ENCODE peak calls at places on chromosomes 6 and 20, in ten cellular contexts. R is HCT116, Q is A549, D is vagina, O is heart left ventricle, P is lower leg skin, I is sigmoid colon, H is spleen, A is ovary, J is adrenal gland. C is an unnamed sample.

GRCh38 chr6:142637624-142638023 is 307.4 kb downstream of the HIVEP2 start:
- DNase-seq in O (no peak), I (no peak), P (no peak), H (no peak), J (no peak), R (no peak), A (no peak), Q (no peak), D (no peak), C (no peak)

GRCh38 chr6:151141685-151142084 is 98.1 kb upstream of the AKAP12 start:
- DNase-seq in O (peak), I (no peak), P (no peak), J (peak), D (no peak), Q (no peak), R (no peak), H (no peak), A (no peak), C (no peak)

GRCh38 chr6:139436521-139437348 is 62.3 kb upstream of the CITED2 start:
- DNase-seq in A (no peak), J (no peak), D (no peak), Q (no peak), P (no peak), I (no peak), O (no peak), H (no peak), R (no peak), C (no peak)

GRCh38 chr6:88972504-88973423 is 9.3 kb upstream of the RNGTT start:
- DNase-seq in H (no peak), P (no peak), Q (no peak), J (no peak), A (no peak), O (no peak), R (no peak), I (no peak), D (no peak), C (no peak)

GRCh38 chr6:148217921-148218320 is 124.7 kb upstream of the SASH1 start:
- DNase-seq in Q (no peak), H (no peak), D (no peak), P (no peak), I (no peak), O (no peak), R (no peak), A (no peak), J (no peak), C (no peak)

GRCh38 chr6:134182528-134182927 is 130.1 kb upstream of the SLC2A12 start:
- DNase-seq in R (no peak), P (no peak), H (no peak), A (no peak), D (no peak), J (no peak), O (no peak), Q (no peak), I (no peak), C (no peak)

GRCh38 chr20:57388953-57389694 is 2.1 kb upstream of the RBM38 start:
- DNase-seq in Q (no peak), P (peak), I (peak), R (peak), O (peak), A (peak), H (peak), D (no peak), J (peak), C (peak)

GRCh38 chr20:38075161-38075998 is 41.8 kb downstream of the RPRD1B start:
- DNase-seq in O (no peak), D (no peak), P (no peak), J (no peak), I (no peak), A (no peak), Q (no peak), R (no peak), H (no peak), C (no peak)

GRCh38 chr6:113774122-113774835 is 82.9 kb upstream of the MARCKS start:
- DNase-seq in A (no peak), Q (no peak), I (no peak), P (no peak), D (no peak), R (peak), H (no peak), J (no peak), O (no peak), C (no peak)

GRCh38 chr20:13397300-13397724 is 176.2 kb downstream of the ISM1 start:
- DNase-seq in R (no peak), P (no peak), D (no peak), Q (no peak), A (no peak), I (no peak), J (no peak), H (no peak), O (no peak), C (no peak)

GRCh38 chr20:23641936-23642751 is 4.4 kb upstream of the CST3 start:
- DNase-seq in O (no peak), P (no peak), D (no peak), A (no peak), R (no peak), H (no peak), Q (no peak), J (peak), I (peak), C (no peak)

GRCh38 chr6:96755096-96755495 is 82.2 kb downstream of the GPR63 start:
- DNase-seq in D (no peak), P (no peak), O (no peak), H (no peak), Q (no peak), A (no peak), R (no peak), J (no peak), I (no peak), C (no peak)

GRCh38 chr20:24968278-24968677 is 19.2 kb downstream of the CST7 start:
- DNase-seq in Q (no peak), I (peak), O (no peak), R (no peak), D (no peak), H (peak), A (no peak), P (no peak), J (no peak), C (no peak)

GRCh38 chr6:14728396-14729024 is 517.4 kb upstream of the JARID2 start:
- DNase-seq in Q (no peak), P (peak), R (no peak), A (no peak), I (peak), H (peak), O (peak), D (no peak), J (peak), C (peak)

GRCh38 chr6:111663692-111664564 is 58.2 kb upstream of the TRAF3IP2 start:
- DNase-seq in R (no peak), A (no peak), J (peak), H (no peak), D (no peak), Q (no peak), I (peak), P (peak), O (peak), C (peak)

GRCh38 chr6:159279790-159280277 is 110.6 kb downstream of the FNDC1 start:
- DNase-seq in O (no peak), Q (no peak), J (peak), D (no peak), I (no peak), A (no peak), H (no peak), R (peak), P (no peak), C (peak)

GRCh38 chr6:30646450-30647038 is 389 bp upstream of the C6orf136 start:
- DNase-seq in P (peak), O (peak), H (peak), A (peak), R (no peak), D (no peak), J (peak), Q (no peak), I (no peak), C (no peak)

GRCh38 chr20:6966721-6967120 is 199.2 kb downstream of the BMP2 start:
- DNase-seq in J (no peak), R (no peak), Q (no peak), A (no peak), P (no peak), H (no peak), I (no peak), O (no peak), D (no peak), C (no peak)

GRCh38 chr6:30443657-30444450 is 45.5 kb upstream of the HLA-E start:
- DNase-seq in J (no peak), O (no peak), Q (no peak), H (no peak), D (no peak), R (no peak), I (no peak), P (no peak), A (no peak), C (no peak)

GRCh38 chr6:13066050-13066449 is 262.3 kb downstream of the TBC1D7 start:
- DNase-seq in I (no peak), A (no peak), R (no peak), Q (no peak), P (no peak), J (no peak), D (no peak), O (no peak), H (no peak), C (no peak)

GRCh38 chr6:63267046-63267445 is 52.7 kb downstream of the LGSN start:
- DNase-seq in H (no peak), R (no peak), J (no peak), P (no peak), Q (no peak), I (no peak), O (no peak), A (no peak), D (no peak), C (no peak)

GRCh38 chr6:168272379-168273011 is 47.1 kb downstream of the DACT2 start:
- DNase-seq in I (no peak), H (no peak), J (no peak), A (no peak), Q (no peak), D (no peak), P (no peak), R (no peak), O (no peak), C (no peak)

GRCh38 chr6:21836772-21837460 is 243.4 kb downstream of the SOX4 start:
- DNase-seq in D (no peak), H (no peak), A (no peak), R (no peak), O (no peak), Q (no peak), I (no peak), J (no peak), P (no peak), C (no peak)

GRCh38 chr6:107957165-107957908 is 671 bp downstream of the SEC63 start:
- DNase-seq in J (peak), A (peak), P (peak), O (peak), D (no peak), H (peak), R (no peak), Q (peak), I (peak), C (peak)

GRCh38 chr6:105993769-105994521 is 92.2 kb upstream of the PRDM1 start:
- DNase-seq in H (peak), P (peak), I (no peak), A (peak), J (no peak), Q (no peak), O (peak), D (no peak), R (no peak), C (peak)

GRCh38 chr20:42754713-42755112 is 435.0 kb downstream of the PTPRT start:
- DNase-seq in H (no peak), A (no peak), R (no peak), J (no peak), I (no peak), O (no peak), D (no peak), P (peak), Q (no peak), C (no peak)

GRCh38 chr6:85866373-85866740 is 223.7 kb upstream of the SYNCRIP start:
- DNase-seq in A (no peak), O (no peak), J (no peak), R (no peak), Q (no peak), H (no peak), D (no peak), P (no peak), I (no peak), C (no peak)

GRCh38 chr6:27168586-27169443 is 78.7 kb upstream of the PRSS16 start:
- DNase-seq in R (no peak), D (no peak), Q (no peak), H (no peak), P (no peak), J (no peak), A (no peak), I (no peak), O (no peak), C (no peak)

GRCh38 chr6:152720964-152721363 is 23.3 kb downstream of the MYCT1 start:
- DNase-seq in P (no peak), R (peak), A (no peak), D (no peak), Q (no peak), H (no peak), I (no peak), O (no peak), J (no peak), C (no peak)

GRCh38 chr6:149080511-149080910 is 237.0 kb upstream of the TAB2 start:
- DNase-seq in R (no peak), A (no peak), Q (no peak), J (no peak), P (no peak), I (no peak), D (no peak), H (no peak), O (no peak), C (no peak)

GRCh38 chr6:149012040-149012545 is 265.3 kb downstream of the UST start:
- DNase-seq in O (no peak), J (peak), Q (peak), A (no peak), I (no peak), P (no peak), D (no peak), R (peak), H (no peak), C (no peak)

GRCh38 chr20:24027229-24027628 is 38.6 kb upstream of the GGTLC1 start:
- DNase-seq in D (no peak), R (no peak), I (peak), A (no peak), J (peak), Q (no peak), P (peak), H (peak), O (peak), C (peak)

GRCh38 chr6:134446901-134447300 is 129.0 kb upstream of the SGK1 start:
- DNase-seq in J (no peak), P (no peak), Q (no peak), O (no peak), I (no peak), A (no peak), R (no peak), H (no peak), D (no peak), C (no peak)

GRCh38 chr6:25963426-25964123 is 973 bp downstream of the TRIM38 start:
- DNase-seq in I (no peak), J (no peak), P (no peak), R (no peak), O (no peak), H (no peak), D (no peak), A (no peak), Q (no peak), C (no peak)

GRCh38 chr20:24382330-24382729 is 87.1 kb upstream of the SYNDIG1 start:
- DNase-seq in J (no peak), I (peak), O (peak), Q (no peak), A (no peak), P (no peak), H (no peak), D (peak), R (no peak), C (no peak)

GRCh38 chr6:63347599-63347998 is 27.8 kb upstream of the LGSN start:
- DNase-seq in D (no peak), P (no peak), R (peak), H (no peak), I (no peak), J (no peak), A (no peak), O (no peak), Q (peak), C (no peak)

GRCh38 chr6:4280031-4280430 is 144.7 kb upstream of the ECI2 start:
- DNase-seq in J (no peak), H (no peak), P (no peak), I (no peak), D (no peak), O (no peak), R (no peak), Q (no peak), A (no peak), C (no peak)

GRCh38 chr6:4280721-4281120 is 145.3 kb upstream of the ECI2 start:
- DNase-seq in P (peak), D (no peak), O (no peak), J (peak), I (no peak), Q (peak), R (no peak), H (no peak), A (no peak), C (no peak)

GRCh38 chr6:4282926-4283325 is 147.6 kb upstream of the ECI2 start:
- DNase-seq in O (no peak), Q (no peak), P (no peak), I (no peak), J (no peak), R (no peak), D (no peak), A (no peak), H (no peak), C (no peak)

DNA sequence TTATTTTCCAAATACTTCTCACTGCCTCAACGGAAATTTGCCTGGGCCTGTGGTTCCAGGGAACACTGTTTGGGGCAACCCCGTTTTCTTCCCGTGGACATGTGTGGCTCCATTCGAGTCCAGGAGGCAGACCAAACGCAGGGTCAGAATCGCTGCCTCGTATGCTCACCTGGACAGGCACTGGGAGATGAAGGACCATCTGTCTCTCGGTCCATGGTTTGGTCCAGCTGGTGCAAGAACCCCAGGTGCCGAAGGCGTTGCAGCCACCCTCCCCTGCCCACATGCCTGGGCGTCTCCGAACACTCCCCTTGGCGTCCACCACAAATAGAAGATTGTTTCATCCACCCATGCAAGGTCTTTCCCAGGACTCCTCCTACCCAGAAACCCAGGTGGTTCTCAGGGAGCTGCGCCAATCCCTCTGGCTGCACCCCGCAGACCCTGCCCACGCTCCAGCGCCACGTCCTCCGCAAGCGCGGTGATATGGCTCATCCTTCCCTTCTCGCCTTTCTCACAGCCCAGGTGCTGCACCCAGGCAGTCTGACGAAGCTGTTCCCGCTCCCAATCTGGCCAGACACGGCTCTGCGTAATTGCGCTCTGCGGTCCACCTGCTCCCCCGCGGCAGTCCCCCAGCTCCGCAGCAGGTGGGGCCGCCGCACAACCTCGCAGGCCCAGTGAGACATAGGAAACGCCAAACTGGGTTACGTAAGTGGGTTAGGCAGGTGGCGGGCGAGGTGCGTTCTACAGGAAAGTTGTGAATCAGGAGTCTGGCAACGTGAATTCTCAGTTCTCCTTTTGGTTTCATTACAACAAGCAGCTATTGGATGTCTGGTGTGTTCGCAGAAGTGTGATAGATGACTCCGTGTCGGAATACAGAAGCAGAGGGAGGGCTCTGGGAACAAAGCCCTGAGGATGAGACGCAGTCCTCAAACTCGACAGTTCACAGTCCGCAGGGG is 146.2 kb upstream of the ECI2 start:
- DNase-seq in J (peak), O (peak), A (peak), I (peak), H (peak), Q (no peak), R (no peak), D (no peak), P (peak), C (no peak)
- TF ChIP-seq CTCF in J (peak), O (peak), A (no peak), I (no peak), H (peak), Q (no peak), R (no peak), D (peak), P (no peak), C (peak)

GRCh38 chr20:49483018-49483705 is 694 bp upstream of the KCNB1 start:
- DNase-seq in I (no peak), H (no peak), J (no peak), O (no peak), D (no peak), A (no peak), P (no peak), R (no peak), Q (no peak), C (no peak)
- H3K4me3 ChIP-seq in I (peak), H (peak), J (no peak), O (peak), D (peak), A (peak), P (no peak), R (peak), Q (peak), C (no peak)

DNA sequence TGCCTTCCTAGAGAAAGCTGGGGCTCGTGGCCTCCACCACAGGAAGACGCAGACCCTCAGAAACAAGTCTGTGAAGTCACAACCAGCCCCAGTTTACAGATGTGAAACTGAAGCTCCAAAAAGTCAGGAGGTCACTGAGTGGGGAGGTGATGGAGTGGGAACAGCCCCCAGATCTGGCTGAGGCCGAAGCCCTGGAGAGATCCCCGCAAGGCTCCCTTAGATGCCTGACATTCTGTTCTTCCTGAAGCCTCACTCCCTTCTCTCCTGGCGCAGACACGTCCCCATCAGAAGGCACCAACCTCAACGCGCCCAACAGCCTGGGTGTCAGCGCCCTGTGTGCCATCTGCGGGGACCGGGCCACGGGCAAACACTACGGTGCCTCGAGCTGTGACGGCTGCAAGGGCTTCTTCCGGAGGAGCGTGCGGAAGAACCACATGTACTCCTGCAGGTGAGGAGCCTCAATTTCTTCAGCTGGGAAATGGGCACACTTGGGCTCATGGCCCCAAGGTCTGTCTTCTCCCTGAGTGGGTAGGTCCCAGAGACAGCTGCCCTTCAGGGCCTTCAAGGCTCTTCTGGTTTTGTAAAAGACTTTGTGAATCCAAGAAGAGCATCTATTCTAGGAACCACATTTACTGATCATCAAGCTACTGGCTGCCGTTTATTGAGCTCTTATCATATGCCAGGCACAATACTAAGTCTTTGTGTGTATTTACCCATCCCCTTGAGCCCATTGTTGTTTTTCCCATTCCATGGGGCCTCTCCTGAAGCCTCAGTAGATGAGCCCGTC is 50.5 kb downstream of the HNF4A start:
- DNase-seq in Q (no peak), A (no peak), R (no peak), J (no peak), O (no peak), P (no peak), D (no peak), I (no peak), H (no peak), C (no peak)
- TF ChIP-seq POLR2A in Q (no peak), A (no peak), R (no peak), J (no peak), O (no peak), P (no peak), D (no peak), I (no peak), H (no peak), C (no peak)

DNA sequence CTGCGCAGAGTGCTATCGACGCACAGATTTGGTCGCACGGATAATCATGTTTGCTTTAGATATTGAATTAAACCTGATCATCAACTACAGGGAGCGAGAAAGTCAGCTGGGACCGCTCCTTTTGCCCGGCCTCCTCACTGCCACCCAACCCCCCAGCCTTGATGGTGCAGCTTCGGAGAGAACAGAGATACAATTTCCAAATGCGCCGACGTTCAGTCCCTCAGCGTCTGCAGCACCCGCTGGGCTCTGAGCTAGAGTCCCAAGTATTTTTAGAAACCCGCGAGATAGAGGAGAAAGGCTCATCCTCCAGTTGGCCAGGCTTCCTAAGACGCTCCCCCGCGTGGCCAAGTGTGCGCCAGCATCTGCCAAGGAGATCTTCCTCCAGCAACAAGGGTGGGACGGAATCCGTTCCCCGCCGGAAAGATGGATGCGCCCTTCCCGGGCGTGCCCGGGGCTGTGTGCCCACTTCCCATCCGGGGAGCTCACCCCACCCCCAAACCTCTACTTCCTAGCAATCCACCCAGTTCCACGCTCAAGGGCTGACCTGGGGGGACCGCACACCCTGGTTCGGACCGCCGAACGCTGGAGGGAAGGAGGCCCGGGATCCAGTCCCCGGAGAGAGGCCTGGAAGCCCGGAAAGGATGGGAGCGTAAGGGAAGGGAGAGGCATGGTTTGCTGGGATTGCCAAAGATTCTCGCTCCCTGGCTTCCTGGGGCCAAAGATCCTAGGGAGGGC is 4.1 kb downstream of the NKX2-2 start:
- DNase-seq in D (no peak), H (no peak), P (no peak), J (no peak), Q (no peak), R (no peak), O (no peak), A (peak), I (no peak), C (no peak)
- TF ChIP-seq CTCF in D (no peak), H (no peak), P (no peak), J (no peak), Q (no peak), R (no peak), O (no peak), A (no peak), I (no peak), C (no peak)